ENCODE peak calls at places on chromosomes 4 and X, in six cellular contexts. H is NCI-H1436; O is ACHN; D is foreskin keratinocyte; K is activated T-cell treated with anti-CD3 and anti-CD28 coated beads, Interleukin-2, amount 50 U/mL, for 72 hours; E is activated CD8-positive, alpha-beta T cell treated with anti-CD3 and anti-CD28 coated beads for 36 hours. L is an unnamed sample.
A peak's percentile ranks its signal among the peaks of the same experiment; 100 is the strongest.

GRCh38 chrX:3599787-3600465 is 113.5 kb downstream of the PRKX start:
- DNase-seq in E (no peak), D (no peak), O (no peak), H (no peak), K (no peak), L (no peak)

GRCh38 chr4:6541789-6542188 is 33.2 kb upstream of the MAN2B2 start:
- DNase-seq in O (peak; percentile 8), K (no peak), D (no peak), E (no peak), H (no peak), L (peak; percentile 18)

GRCh38 chr4:39319678-39320077 is 46.5 kb downstream of the RFC1 start:
- DNase-seq in E (no peak), H (no peak), D (peak; percentile 80), O (peak; percentile 63), K (no peak), L (peak; percentile 94)

GRCh38 chrX:21812628-21813027 is 26.8 kb upstream of the MBTPS2 start:
- DNase-seq in K (no peak), H (no peak), D (no peak), O (no peak), E (no peak), L (no peak)

GRCh38 chrX:135528756-135529155 is 8.3 kb downstream of the INTS6L start:
- DNase-seq in E (no peak), O (no peak), H (no peak), K (no peak), D (no peak), L (no peak)

GRCh38 chr4:17324431-17324830 is 187.5 kb downstream of the QDPR start:
- DNase-seq in E (peak; percentile 74), K (peak; percentile 60), D (no peak), O (peak; percentile 17), H (no peak), L (no peak)

GRCh38 chr4:177638871-177639270 is 196.6 kb upstream of the AGA start:
- DNase-seq in D (no peak), E (no peak), H (no peak), K (no peak), O (no peak), L (no peak)

GRCh38 chr4:51870441-51871188 is 27.7 kb downstream of the DCUN1D4 start:
- DNase-seq in H (no peak), E (no peak), O (no peak), K (no peak), D (no peak), L (no peak)

GRCh38 chr4:164683040-164683439 is 70.9 kb upstream of the SMIM31 start:
- DNase-seq in E (no peak), H (no peak), K (no peak), O (no peak), D (no peak), L (no peak)

GRCh38 chrX:63354484-63354883 is 3.4 kb upstream of the SPIN4 start:
- DNase-seq in E (no peak), H (no peak), D (peak; percentile 25), O (no peak), K (no peak), L (peak; percentile 40)

L was measured in mammary epithelial cell.